ENCODE peak calls at places on chromosomes 3 and 15, in four cellular contexts. U, Y, G and T are unnamed samples.

GRCh38 chr3:75001330-75001729 is 386.9 kb upstream of the CNTN3 start:
- DNase-seq in U (peak; percentile 1), Y (no peak), G (peak; percentile 47), T (no peak)

GRCh38 chr15:36896949-36897348 is 203.4 kb downstream of the MEIS2 start:
- DNase-seq in U (no peak), Y (peak; percentile 32), G (no peak), T (no peak)

GRCh38 chr15:75822685-75823278 is 20.5 kb upstream of the UBE2Q2 start:
- DNase-seq in U (no peak), Y (no peak), G (no peak), T (no peak)

GRCh38 chr3:9169951-9170850 is 79.2 kb downstream of the SRGAP3 start:
- DNase-seq in U (no peak), Y (no peak), G (no peak), T (no peak)

GRCh38 chr3:32901005-32901932 is 50.2 kb upstream of the CCR4 start:
- DNase-seq in U (no peak), Y (no peak), G (no peak), T (no peak)

GRCh38 chr15:70584838-70585706 is 178.3 kb downstream of the UACA start:
- DNase-seq in U (peak; percentile 84), Y (no peak), G (peak; percentile 74), T (peak; percentile 84)

GRCh38 chr3:105828703-105829102 is 40.1 kb downstream of the CBLB start:
- DNase-seq in U (no peak), Y (no peak), G (no peak), T (no peak)

GRCh38 chr3:77885381-77885780 is 845.5 kb downstream of the ROBO2 start:
- DNase-seq in U (no peak), Y (no peak), G (no peak), T (no peak)

GRCh38 chr3:74537164-74537563 is 77.3 kb downstream of the CNTN3 start:
- DNase-seq in U (no peak), Y (no peak), G (no peak), T (no peak)

GRCh38 chr3:19946291-19946831 is 536 bp upstream of the RAB5A start:
- DNase-seq in U (no peak), Y (no peak), G (no peak), T (no peak)

GRCh38 chr15:40157748-40158447 is 3.0 kb upstream of the BUB1B start:
- DNase-seq in U (no peak), Y (no peak), G (no peak), T (no peak)

GRCh38 chr15:69852482-69853275 is 245.0 kb downstream of the TLE3 start:
- DNase-seq in U (no peak), Y (no peak), G (no peak), T (no peak)

GRCh38 chr15:54481819-54482218 is 503.6 kb downstream of the UNC13C start:
- DNase-seq in U (no peak), Y (no peak), G (peak; percentile 1), T (peak; percentile 18)

GRCh38 chr3:136350132-136350531 is 100.0 kb downstream of the PCCB start:
- DNase-seq in U (no peak), Y (no peak), G (no peak), T (no peak)

GRCh38 chr3:39166932-39167532 is 13.6 kb upstream of the CSRNP1 start:
- DNase-seq in U (no peak), Y (no peak), G (no peak), T (no peak)

GRCh38 chr3:114880078-114880477 is 267.0 kb downstream of the ZBTB20 start:
- DNase-seq in U (no peak), Y (no peak), G (no peak), T (no peak)

GRCh38 chr15:49644364-49644794 is 23.5 kb downstream of the DTWD1 start:
- DNase-seq in U (no peak), Y (peak; percentile 6), G (no peak), T (no peak)

GRCh38 chr3:5267253-5267652 is 79.7 kb downstream of the EDEM1 start:
- DNase-seq in U (no peak), Y (no peak), G (no peak), T (no peak)

GRCh38 chr3:133038731-133039398 is 674 bp downstream of the TMEM108 start:
- DNase-seq in U (no peak), Y (peak; percentile 16), G (peak; percentile 62), T (peak; percentile 69)

GRCh38 chr3:138114988-138115971 is at the start of gene DZIP1L:
- DNase-seq in U (peak; percentile 23), Y (peak; percentile 57), G (peak; percentile 90), T (peak; percentile 68)

GRCh38 chr3:89867286-89867685 is 759.9 kb downstream of the EPHA3 start:
- DNase-seq in U (no peak), Y (no peak), G (no peak), T (no peak)

GRCh38 chr3:124504332-124505059 is 225.8 kb upstream of the UMPS start:
- DNase-seq in U (no peak), Y (no peak), G (no peak), T (no peak)

GRCh38 chr3:29283297-29283681 is 2.4 kb downstream of the RBMS3 start:
- DNase-seq in U (no peak), Y (no peak), G (no peak), T (no peak)

GRCh38 chr3:44522494-44522933 is 32.5 kb upstream of the ZKSCAN7 start:
- DNase-seq in U (peak; percentile 67), Y (peak; percentile 22), G (no peak), T (no peak)

GRCh38 chr3:160134964-160135363 is 90.3 kb upstream of the C3orf80 start:
- DNase-seq in U (no peak), Y (no peak), G (no peak), T (no peak)

GRCh38 chr3:42741796-42742195 is 31.3 kb downstream of the CCDC13 start:
- DNase-seq in U (no peak), Y (no peak), G (no peak), T (no peak)

GRCh38 chr3:53680026-53680425 is 166.2 kb downstream of the CHDH start:
- DNase-seq in U (no peak), Y (no peak), G (peak; percentile 79), T (no peak)

GRCh38 chr3:17941766-17942165 is 199.3 kb upstream of the TBC1D5 start:
- DNase-seq in U (no peak), Y (no peak), G (no peak), T (no peak)

GRCh38 chr3:27485853-27486252 is 1.7 kb upstream of the SLC4A7 start:
- DNase-seq in U (no peak), Y (no peak), G (no peak), T (no peak)

GRCh38 chr3:7166460-7166859 is 305.5 kb downstream of the GRM7 start:
- DNase-seq in U (no peak), Y (no peak), G (peak; percentile 29), T (no peak)

GRCh38 chr3:78601249-78601648 is 1166.5 kb downstream of the ROBO1 start:
- DNase-seq in U (no peak), Y (no peak), G (no peak), T (no peak)

GRCh38 chr3:139111392-139112229 is 66.9 kb upstream of the PRR23C start:
- DNase-seq in U (peak; percentile 12), Y (peak; percentile 80), G (peak; percentile 69), T (peak; percentile 76)

GRCh38 chr15:74831813-74832495 is 5.5 kb downstream of the CPLX3 start:
- DNase-seq in U (no peak), Y (no peak), G (no peak), T (no peak)

GRCh38 chr3:180910823-180911222 is 1.6 kb upstream of the FXR1 start:
- DNase-seq in U (peak; percentile 18), Y (no peak), G (no peak), T (no peak)

GRCh38 chr3:50221413-50222168 is 14.4 kb upstream of the GNAI2 start:
- DNase-seq in U (peak; percentile 77), Y (peak; percentile 33), G (no peak), T (peak; percentile 78)

GRCh38 chr3:50237133-50237651 is 1.2 kb downstream of the GNAI2 start:
- DNase-seq in U (no peak), Y (peak; percentile 45), G (peak; percentile 56), T (peak; percentile 49)

GRCh38 chr3:156582784-156583183 is 27.9 kb upstream of the SSR3 start:
- DNase-seq in U (no peak), Y (no peak), G (no peak), T (no peak)

GRCh38 chr3:194503101-194503531 is 16.3 kb upstream of the ATP13A3 start:
- DNase-seq in U (no peak), Y (no peak), G (no peak), T (no peak)

DNA sequence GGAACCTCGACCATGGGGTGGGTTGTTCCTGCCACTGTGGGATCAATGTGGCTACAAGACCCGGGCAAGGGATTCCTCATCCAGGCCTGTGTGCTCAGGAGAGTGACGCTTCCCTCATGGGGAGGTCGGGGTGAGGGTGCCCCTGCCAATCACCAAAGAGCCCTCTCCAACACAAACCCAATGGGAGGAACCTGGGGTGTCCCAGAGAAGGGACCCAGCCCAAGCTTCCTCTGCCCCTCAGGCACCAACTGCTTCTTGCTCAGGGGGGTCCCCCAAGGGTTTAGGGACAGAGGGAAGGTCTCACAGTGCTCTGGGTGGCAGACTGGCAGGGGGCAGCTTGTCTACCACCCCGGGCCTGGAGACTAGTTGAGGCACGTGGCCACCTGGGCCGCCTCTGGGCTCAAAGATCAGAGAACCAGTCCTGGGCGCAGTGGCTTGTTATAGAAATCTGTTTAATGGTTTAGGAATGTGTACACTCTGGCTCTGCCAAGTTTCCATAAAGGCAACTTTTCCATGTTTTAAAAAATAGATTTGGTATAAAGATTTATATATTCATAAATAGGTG is 26.6 kb downstream of the GP9 start:
- DNase-seq in U (peak; percentile 51), Y (no peak), G (no peak), T (no peak)
- TF ChIP-seq FOXJ3 in U (no peak), Y (no peak), G (no peak), T (no peak)

GRCh38 chr15:46567968-46568367 is 933.1 kb downstream of the SQOR start:
- DNase-seq in U (no peak), Y (no peak), G (peak; percentile 28), T (no peak)
- TF ChIP-seq FOXJ3 in U (no peak), Y (no peak), G (peak; percentile 59), T (no peak)

GRCh38 chr3:188266581-188267274 is 112.8 kb downstream of the LPP start:
- DNase-seq in U (no peak), Y (no peak), G (no peak), T (no peak)
- TF ChIP-seq FOXJ3 in U (no peak), Y (no peak), G (no peak), T (no peak)

GRCh38 chr15:60392601-60392985 is 5.2 kb downstream of the ANXA2 start:
- DNase-seq in U (peak; percentile 77), Y (peak; percentile 44), G (no peak), T (no peak)
- TF ChIP-seq FOXJ3 in U (no peak), Y (peak; percentile 71), G (no peak), T (no peak)

GRCh38 chr15:52527898-52528464 is 699 bp downstream of the MYO5A start:
- DNase-seq in U (no peak), Y (no peak), G (peak; percentile 64), T (no peak)
- TF ChIP-seq FOXJ3 in U (no peak), Y (no peak), G (no peak), T (no peak)

GRCh38 chr15:66880380-66881155 is 178.5 kb downstream of the SMAD6 start:
- DNase-seq in U (no peak), Y (no peak), G (no peak), T (no peak)
- TF ChIP-seq FOXJ3 in U (no peak), Y (no peak), G (no peak), T (no peak)